ENCODE peak calls at places on chromosomes 11 and 22, in nine cellular contexts. P, X, S, V, D, M, T, U and Q are unnamed samples.

GRCh38 chr22:31556627-31557203 is 60.4 kb downstream of the SFI1 start:
- DNase-seq in P (peak), X (peak), S (peak), V (peak), D (peak), M (peak), T (no peak), U (peak), Q (no peak)

GRCh38 chr22:46931414-46931813 is 169.0 kb downstream of the TBC1D22A start:
- DNase-seq in P (no peak), X (peak), S (peak), V (no peak), D (no peak), M (no peak), T (no peak), U (peak), Q (no peak)

GRCh38 chr11:69557266-69557665 is 75.8 kb downstream of the LINC01488 start:
- DNase-seq in P (no peak), X (no peak), S (no peak), V (no peak), D (no peak), M (no peak), T (no peak), U (no peak), Q (no peak)

GRCh38 chr11:75734491-75735180 is 17.0 kb downstream of the MOGAT2 start:
- DNase-seq in P (no peak), X (no peak), S (peak), V (no peak), D (no peak), M (no peak), T (peak), U (no peak), Q (no peak)

GRCh38 chr11:33802414-33802950 is 28.2 kb upstream of the FBXO3 start:
- DNase-seq in P (peak), X (peak), S (peak), V (peak), D (no peak), M (peak), T (no peak), U (peak), Q (peak)

GRCh38 chr22:44024288-44024908 is at the start of gene PARVB:
- DNase-seq in P (no peak), X (no peak), S (peak), V (peak), D (peak), M (no peak), T (no peak), U (no peak), Q (no peak)

GRCh38 chr11:2585566-2586090 is 114.2 kb downstream of the KCNQ1OT1 start:
- DNase-seq in P (no peak), X (no peak), S (no peak), V (no peak), D (no peak), M (no peak), T (peak), U (no peak), Q (no peak)

GRCh38 chr11:74478877-74479276 is 11.5 kb upstream of the KCNE3 start:
- DNase-seq in P (no peak), X (no peak), S (no peak), V (no peak), D (no peak), M (no peak), T (no peak), U (no peak), Q (no peak)

GRCh38 chr11:28086569-28086968 is 21.4 kb downstream of the KIF18A start:
- DNase-seq in P (no peak), X (peak), S (no peak), V (peak), D (no peak), M (no peak), T (no peak), U (no peak), Q (no peak)

GRCh38 chr11:116605543-116605942 is 167.2 kb downstream of the BUD13 start:
- DNase-seq in P (no peak), X (peak), S (peak), V (peak), D (peak), M (no peak), T (no peak), U (peak), Q (no peak)

GRCh38 chr11:944711-945470 is 19.2 kb downstream of the AP2A2 start:
- DNase-seq in P (no peak), X (peak), S (no peak), V (peak), D (no peak), M (no peak), T (no peak), U (peak), Q (no peak)

GRCh38 chr11:68016161-68016903 is 6.2 kb downstream of the ALDH3B1 start:
- DNase-seq in P (no peak), X (no peak), S (no peak), V (no peak), D (no peak), M (no peak), T (no peak), U (no peak), Q (no peak)

GRCh38 chr11:10122337-10123197 is 171.5 kb downstream of the SBF2 start:
- DNase-seq in P (no peak), X (peak), S (peak), V (peak), D (no peak), M (no peak), T (no peak), U (peak), Q (no peak)

GRCh38 chr11:12150831-12151382 is 40.5 kb downstream of the MICAL2 start:
- DNase-seq in P (no peak), X (peak), S (peak), V (peak), D (no peak), M (no peak), T (no peak), U (peak), Q (no peak)

GRCh38 chr11:35427158-35427557 is 7.8 kb upstream of the SLC1A2 start:
- DNase-seq in P (peak), X (peak), S (no peak), V (no peak), D (no peak), M (no peak), T (no peak), U (peak), Q (peak)

GRCh38 chr11:66978229-66978628 is 3.1 kb downstream of the C11orf86 start:
- DNase-seq in P (no peak), X (no peak), S (no peak), V (no peak), D (no peak), M (no peak), T (no peak), U (no peak), Q (no peak)

GRCh38 chr11:67436459-67437081 is 912 bp downstream of the PTPRCAP start:
- DNase-seq in P (no peak), X (peak), S (no peak), V (no peak), D (peak), M (no peak), T (no peak), U (peak), Q (no peak)

GRCh38 chr22:17570851-17571631 is 7.7 kb downstream of the SLC25A18 start:
- DNase-seq in P (no peak), X (peak), S (peak), V (peak), D (no peak), M (no peak), T (peak), U (peak), Q (no peak)

GRCh38 chr22:36048911-36049677 is 20.5 kb upstream of the RBFOX2 start:
- DNase-seq in P (no peak), X (no peak), S (no peak), V (peak), D (no peak), M (no peak), T (no peak), U (peak), Q (no peak)

GRCh38 chr22:30868663-30869385 is 99.8 kb downstream of the MORC2 start:
- DNase-seq in P (no peak), X (peak), S (peak), V (no peak), D (peak), M (no peak), T (no peak), U (peak), Q (peak)

GRCh38 chr22:46791201-46791731 is 28.8 kb downstream of the TBC1D22A start:
- DNase-seq in P (no peak), X (peak), S (no peak), V (no peak), D (no peak), M (no peak), T (no peak), U (peak), Q (peak)

GRCh38 chr11:111327908-111328624 is 29.7 kb downstream of the POU2AF3 start:
- DNase-seq in P (no peak), X (no peak), S (no peak), V (peak), D (no peak), M (no peak), T (peak), U (no peak), Q (no peak)

GRCh38 chr11:125345706-125346561 is 150.1 kb downstream of the FEZ1 start:
- DNase-seq in P (peak), X (peak), S (peak), V (peak), D (peak), M (peak), T (peak), U (peak), Q (peak)

GRCh38 chr11:70913715-70914231 is 338.6 kb downstream of the SHANK2 start:
- DNase-seq in P (peak), X (no peak), S (no peak), V (no peak), D (no peak), M (peak), T (no peak), U (no peak), Q (no peak)

GRCh38 chr11:69620663-69621290 is 20.2 kb upstream of the CCND1 start:
- DNase-seq in P (no peak), X (no peak), S (no peak), V (no peak), D (no peak), M (no peak), T (no peak), U (no peak), Q (no peak)